ENCODE peak calls at places on chromosomes 16 and 17, in nine cellular contexts. W is transverse colon; F is spleen; Q is substantia nigra; Y is fibroblast of villous mesenchyme; L is GF-D8; E is iris pigment epithelial cell; N is stimulated activated naive CD8-positive, alpha-beta T cell treated with anti-CD3 and anti-CD28 coated beads, Interleukin-15, Interleukin-2, amounts not matched to agents 100 U/mL and 50 U/mL, for 24 hours; D is activated naive CD4-positive, alpha-beta T cell. O is an unnamed sample.

GRCh38 chr16:14013571-14014283 is 57.4 kb upstream of the MRTFB start:
- DNase-seq in W (no peak), F (no peak), Q (no peak), Y (peak; percentile 92), L (no peak), E (peak; percentile 88), N (no peak), D (no peak), O (no peak)

GRCh38 chr16:87965973-87966667 is 14.9 kb downstream of the BANP start:
- DNase-seq in W (no peak), F (no peak), Q (no peak), Y (no peak), L (no peak), E (peak; percentile 30), N (no peak), D (no peak), O (no peak)

GRCh38 chr17:73291260-73291801 is 20.5 kb downstream of the CDC42EP4 start:
- DNase-seq in W (peak; percentile 76), F (peak; percentile 83), Q (no peak), Y (peak; percentile 87), L (no peak), E (peak; percentile 82), N (peak; percentile 22), D (no peak), O (peak; percentile 52)

GRCh38 chr17:81424613-81425017 is 29.4 kb downstream of the BAHCC1 start:
- DNase-seq in W (no peak), F (no peak), Q (no peak), Y (no peak), L (no peak), E (no peak), N (no peak), D (no peak), O (no peak)

GRCh38 chr17:27491713-27492190 is 35.5 kb downstream of the KSR1 start:
- DNase-seq in W (no peak), F (no peak), Q (no peak), Y (no peak), L (no peak), E (no peak), N (no peak), D (no peak), O (no peak)

GRCh38 chr17:43367588-43368242 is 31.1 kb upstream of the ARL4D start:
- DNase-seq in W (no peak), F (no peak), Q (no peak), Y (peak; percentile 96), L (peak; percentile 88), E (peak; percentile 94), N (no peak), D (no peak), O (no peak)

GRCh38 chr17:49277638-49278037 is 47.1 kb upstream of the PHOSPHO1 start:
- DNase-seq in W (no peak), F (no peak), Q (no peak), Y (no peak), L (no peak), E (peak; percentile 70), N (no peak), D (no peak), O (no peak)

GRCh38 chr17:62135742-62136141 is 70.7 kb upstream of the MED13 start:
- DNase-seq in W (no peak), F (no peak), Q (no peak), Y (no peak), L (no peak), E (no peak), N (no peak), D (no peak), O (no peak)

GRCh38 chr16:67542464-67542863 is 13.8 kb downstream of the RIPOR1 start:
- DNase-seq in W (peak; percentile 55), F (peak; percentile 87), Q (no peak), Y (peak; percentile 74), L (no peak), E (peak; percentile 84), N (peak; percentile 74), D (peak; percentile 51), O (no peak)

GRCh38 chr17:71902931-71903506 is 217.8 kb upstream of the SOX9 start:
- DNase-seq in W (no peak), F (no peak), Q (no peak), Y (no peak), L (no peak), E (peak; percentile 64), N (no peak), D (no peak), O (no peak)

GRCh38 chr17:31475378-31476162 is 84.1 kb downstream of the RAB11FIP4 start:
- DNase-seq in W (no peak), F (no peak), Q (no peak), Y (no peak), L (no peak), E (no peak), N (no peak), D (no peak), O (no peak)

GRCh38 chr16:87380875-87381274 is 2.7 kb downstream of the FBXO31 start:
- DNase-seq in W (no peak), F (no peak), Q (no peak), Y (peak; percentile 67), L (no peak), E (peak; percentile 63), N (no peak), D (no peak), O (no peak)

GRCh38 chr16:72853575-72853974 is 194.4 kb downstream of the ZFHX3 start:
- DNase-seq in W (no peak), F (no peak), Q (no peak), Y (no peak), L (peak; percentile 86), E (no peak), N (no peak), D (no peak), O (no peak)

GRCh38 chr16:69872888-69873287 is 78.2 kb upstream of the CLEC18A start:
- DNase-seq in W (no peak), F (no peak), Q (no peak), Y (no peak), L (no peak), E (no peak), N (no peak), D (no peak), O (no peak)

GRCh38 chr17:13337864-13338371 is 263.8 kb downstream of the HS3ST3A1 start:
- DNase-seq in W (no peak), F (no peak), Q (no peak), Y (peak; percentile 82), L (no peak), E (peak; percentile 80), N (peak; percentile 5), D (no peak), O (no peak)

GRCh38 chr17:83160443-83161297 is 81.3 kb downstream of the METRNL start:
- DNase-seq in W (no peak), F (peak; percentile 69), Q (no peak), Y (no peak), L (no peak), E (no peak), N (no peak), D (no peak), O (no peak)

GRCh38 chr16:66293207-66293735 is 73.2 kb upstream of the CDH5 start:
- DNase-seq in W (no peak), F (peak; percentile 36), Q (no peak), Y (no peak), L (no peak), E (no peak), N (no peak), D (no peak), O (no peak)

GRCh38 chr17:9973689-9974459 is 68.8 kb upstream of the RCVRN start:
- DNase-seq in W (no peak), F (no peak), Q (no peak), Y (peak; percentile 48), L (no peak), E (no peak), N (no peak), D (no peak), O (no peak)

GRCh38 chr17:37386462-37386861 is 10.7 kb downstream of the C17orf78 start:
- DNase-seq in W (no peak), F (no peak), Q (no peak), Y (no peak), L (no peak), E (no peak), N (no peak), D (no peak), O (no peak)

GRCh38 chr16:9484901-9485300 is 393.5 kb downstream of the HAPSTR1 start:
- DNase-seq in W (no peak), F (no peak), Q (no peak), Y (no peak), L (no peak), E (no peak), N (no peak), D (no peak), O (no peak)

GRCh38 chr16:79758615-79759346 is 158.2 kb upstream of the MAF start:
- DNase-seq in W (no peak), F (no peak), Q (no peak), Y (no peak), L (no peak), E (no peak), N (no peak), D (no peak), O (no peak)

GRCh38 chr17:62780273-62780672 is 27.8 kb downstream of the MARCHF10 start:
- DNase-seq in W (no peak), F (no peak), Q (no peak), Y (no peak), L (no peak), E (no peak), N (no peak), D (no peak), O (no peak)

GRCh38 chr16:55040366-55041086 is 109.9 kb downstream of the IRX5 start:
- DNase-seq in W (no peak), F (peak; percentile 68), Q (no peak), Y (no peak), L (no peak), E (no peak), N (no peak), D (no peak), O (no peak)

GRCh38 chr17:10003705-10004104 is 98.6 kb upstream of the RCVRN start:
- DNase-seq in W (no peak), F (no peak), Q (no peak), Y (no peak), L (no peak), E (no peak), N (no peak), D (no peak), O (no peak)

O was measured in mucosa of descending colon.